ENCODE peak calls at places on chromosomes 5 and 9, in ten cellular contexts. F is PC-3, J is tibial nerve, X is H9, U is cardiac muscle cell, E is left ventricle myocardium inferior, Y is foreskin keratinocyte, K is A673, R is psoas muscle, D is pancreas. W is an unnamed sample.

GRCh38 chr5:90866333-90866732 is 307.7 kb downstream of the ADGRV1 start:
- DNase-seq in F (peak; percentile 65), U (peak; percentile 51), E (no peak), Y (peak; percentile 21), J (no peak), R (no peak), X (no peak), D (no peak), K (peak; percentile 73), W (no peak)

GRCh38 chr9:124665391-124666058 is 105.6 kb downstream of the NR6A1 start:
- DNase-seq in K (peak; percentile 49), R (no peak), E (no peak), Y (peak; percentile 93), X (no peak), D (no peak), J (no peak), U (no peak), F (peak; percentile 81), W (no peak)

GRCh38 chr5:15266265-15266664 is 233.7 kb upstream of the FBXL7 start:
- DNase-seq in X (no peak), U (no peak), D (no peak), Y (no peak), R (no peak), K (no peak), J (no peak), E (no peak), F (no peak), W (no peak)

GRCh38 chr5:82620957-82621600 is 342.9 kb upstream of the RPS23 start:
- DNase-seq in X (no peak), F (peak; percentile 10), D (no peak), J (no peak), K (no peak), U (no peak), R (no peak), Y (no peak), E (no peak), W (no peak)

GRCh38 chr5:38642194-38642987 is 85.9 kb upstream of the LIFR start:
- DNase-seq in J (no peak), Y (no peak), D (no peak), E (no peak), U (peak; percentile 17), K (peak; percentile 4), F (no peak), R (no peak), X (no peak), W (no peak)

GRCh38 chr9:27394154-27394825 is 97.3 kb upstream of the EQTN start:
- DNase-seq in U (no peak), D (no peak), Y (no peak), E (no peak), F (peak; percentile 30), K (no peak), J (no peak), X (no peak), R (no peak), W (no peak)

GRCh38 chr9:70442328-70442848 is 27.9 kb upstream of the KLF9 start:
- DNase-seq in J (no peak), Y (peak; percentile 11), D (no peak), X (no peak), U (no peak), F (no peak), E (no peak), R (no peak), K (no peak), W (no peak)

GRCh38 chr5:106258591-106259125 is 1412.1 kb downstream of the EFNA5 start:
- DNase-seq in U (no peak), J (no peak), K (no peak), Y (no peak), R (no peak), X (no peak), F (peak; percentile 72), E (no peak), D (no peak), W (no peak)

GRCh38 chr9:132858756-132859155 is 19.3 kb downstream of the AK8 start:
- DNase-seq in F (peak; percentile 11), U (no peak), E (no peak), Y (no peak), J (no peak), K (no peak), X (no peak), R (no peak), D (no peak), W (no peak)

GRCh38 chr5:32462618-32463017 is 18.1 kb upstream of the ZFR start:
- DNase-seq in D (no peak), X (no peak), K (peak; percentile 14), Y (peak; percentile 71), J (no peak), F (peak; percentile 54), R (no peak), U (no peak), E (no peak), W (no peak)

GRCh38 chr5:172632346-172633092 is 8.5 kb upstream of the NEURL1B start:
- DNase-seq in X (peak; percentile 9), Y (no peak), E (no peak), U (no peak), K (no peak), J (no peak), D (no peak), F (no peak), R (no peak), W (no peak)

GRCh38 chr5:98872679-98873078 is 56.1 kb downstream of the CHD1 start:
- DNase-seq in U (no peak), F (peak; percentile 54), E (no peak), K (no peak), Y (no peak), J (no peak), X (no peak), R (no peak), D (no peak), W (no peak)

GRCh38 chr5:317086-317811 is 4.3 kb upstream of the AHRR start:
- DNase-seq in F (peak; percentile 73), Y (no peak), E (no peak), K (peak; percentile 78), R (no peak), X (peak; percentile 88), D (no peak), J (no peak), U (peak; percentile 81), W (no peak)

DNA sequence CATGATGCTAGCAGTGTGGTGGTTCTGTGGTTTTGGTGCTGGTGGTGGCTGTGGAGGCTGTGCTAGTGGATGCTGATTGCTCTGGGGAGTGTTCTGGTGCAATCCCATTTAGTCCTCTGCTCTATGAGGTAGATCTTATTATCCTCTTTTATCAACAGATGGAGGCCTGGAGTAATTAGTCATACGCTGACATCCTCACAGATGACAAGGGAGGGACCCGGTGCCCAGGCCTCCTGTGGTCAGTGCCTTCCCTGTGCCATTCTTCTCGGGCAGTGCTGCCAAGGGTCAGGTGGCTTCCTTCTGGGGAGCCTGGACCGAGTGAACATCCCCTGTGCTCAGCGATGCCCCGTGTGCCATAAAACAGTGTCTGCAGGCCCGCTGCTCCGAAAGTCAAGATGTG is 74.5 kb downstream of the COL5A1 start:
- DNase-seq in U (no peak), D (no peak), F (no peak), Y (no peak), R (no peak), X (no peak), J (no peak), E (no peak), K (no peak), W (no peak)
- TF ChIP-seq CTCF in U (no peak), D (no peak), F (no peak), Y (no peak), R (no peak), X (no peak), J (no peak), E (no peak), K (no peak), W (no peak)

GRCh38 chr9:127944586-127945218 is 7.0 kb upstream of the DPM2 start:
- DNase-seq in E (no peak), F (no peak), X (no peak), Y (no peak), U (no peak), K (no peak), J (no peak), D (peak; percentile 75), R (no peak), W (no peak)
- H3K4me1 ChIP-seq in E (peaks cover 68% of the 10 kb centered on the region), F (no peaks in the 10 kb centered on the region), X (no peaks in the 10 kb centered on the region), Y (no peaks in the 10 kb centered on the region), U (no peaks in the 10 kb centered on the region), K (peaks cover 7% of the 10 kb centered on the region), J (peaks cover 38% of the 10 kb centered on the region), D (peaks cover 3% of the 10 kb centered on the region), R (peaks cover 2% of the 10 kb centered on the region), W (peaks cover 27% of the 10 kb centered on the region)

GRCh38 chr9:113600871-113601545 is 137.5 kb downstream of the RGS3 start:
- DNase-seq in D (no peak), Y (no peak), J (no peak), X (no peak), R (no peak), K (no peak), U (no peak), E (no peak), F (no peak), W (peak; percentile 21)
- H3K27ac ChIP-seq in D (no peak overlapping the region), Y (no peak overlapping the region), J (no peak overlapping the region), X (no peak overlapping the region), R (no peak overlapping the region), K (peak overlapping the region; percentile 48), U (no peak overlapping the region), E (peak overlapping the region; percentile 94), F (no peak overlapping the region), W (no peak overlapping the region)

GRCh38 chr5:50439221-50439620 is 1.9 kb downstream of the EMB start:
- DNase-seq in R (no peak), E (no peak), U (no peak), Y (no peak), J (no peak), D (no peak), F (no peak), K (no peak), X (no peak), W (no peak)

GRCh38 chr5:50447228-50447627 is 6.1 kb upstream of the EMB start:
- DNase-seq in X (no peak), E (no peak), Y (no peak), R (no peak), F (no peak), K (no peak), J (no peak), U (no peak), D (no peak), W (no peak)

GRCh38 chr5:50440651-50441478 is at the start of gene EMB:
- DNase-seq in X (peak; percentile 92), R (peak; percentile 48), D (peak; percentile 69), Y (peak; percentile 73), E (peak; percentile 68), F (peak; percentile 38), K (peak; percentile 71), U (peak; percentile 65), J (no peak), W (peak; percentile 88)

GRCh38 chr5:50445281-50445949 is 4.3 kb upstream of the EMB start:
- DNase-seq in F (no peak), D (no peak), X (no peak), K (no peak), U (no peak), J (no peak), R (no peak), Y (no peak), E (no peak), W (no peak)

DNA sequence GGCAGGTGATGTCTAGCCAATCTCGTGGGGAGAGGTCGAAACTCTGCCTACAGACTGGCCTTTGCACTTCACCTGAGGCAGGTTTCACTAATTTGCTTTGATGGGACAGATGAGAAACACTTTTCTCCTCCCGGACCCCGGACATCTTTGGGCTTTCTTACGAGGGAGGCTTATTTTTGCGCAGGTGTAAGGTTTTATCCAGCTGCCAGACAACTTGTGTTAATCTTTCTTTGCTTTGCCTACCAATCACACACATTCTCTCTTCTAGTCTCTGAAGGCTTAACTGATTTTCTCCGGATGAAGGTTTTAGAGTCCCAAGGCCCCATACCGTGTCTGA is 359 bp upstream of the EMB start:
- DNase-seq in X (no peak), F (no peak), E (no peak), R (no peak), D (no peak), U (no peak), Y (no peak), K (peak; percentile 19), J (no peak), W (no peak)
- TF ChIP-seq CTCF in X (no peak), F (no peak), E (no peak), R (no peak), D (no peak), U (no peak), Y (no peak), K (no peak), J (no peak), W (no peak)

W was measured in lower lobe of right lung.